ENCODE peak calls at places on chromosomes 4 and X, in four cellular contexts. J is K562, R is HepG2, A is HCT116. W is an unnamed sample.

GRCh38 chr4:20624783-20625364 is 75.4 kb upstream of the PACRGL start:
- DNase-seq in A (no peak), J (no peak), R (no peak), W (no peak)

GRCh38 chr4:160202802-160203201 is 1099.9 kb downstream of the RAPGEF2 start:
- DNase-seq in A (no peak), J (no peak), R (no peak), W (no peak)

GRCh38 chrX:14694631-14695030 is 165.3 kb downstream of the GLRA2 start:
- DNase-seq in R (no peak), J (no peak), A (no peak), W (no peak)

GRCh38 chr4:71520308-71520707 is 181.5 kb downstream of the SLC4A4 start:
- DNase-seq in A (no peak), J (no peak), R (no peak), W (no peak)

GRCh38 chr4:109128589-109128988 is 173.9 kb downstream of the COL25A1 start:
- DNase-seq in R (no peak), J (peak), A (no peak), W (no peak)

GRCh38 chrX:110944323-110944761 is 148.7 kb upstream of the CHRDL1 start:
- DNase-seq in A (no peak), R (no peak), J (no peak), W (peak)

GRCh38 chr4:13483142-13484044 is 747 bp downstream of the RAB28 start:
- DNase-seq in R (peak), A (peak), J (peak), W (peak)

GRCh38 chr4:101761405-101761804 is 29.1 kb upstream of the BANK1 start:
- DNase-seq in A (no peak), R (no peak), J (no peak), W (no peak)

GRCh38 chr4:101187837-101188236 is 159.5 kb downstream of the PPP3CA start:
- DNase-seq in J (no peak), R (no peak), A (no peak), W (no peak)

GRCh38 chrX:37357436-37357835 is 8.3 kb downstream of the PRRG1 start:
- DNase-seq in A (no peak), R (no peak), J (no peak), W (no peak)

GRCh38 chrX:37361596-37361995 is 12.4 kb downstream of the PRRG1 start:
- DNase-seq in R (no peak), J (no peak), A (no peak), W (no peak)
- H3K4me2 ChIP-seq in R (no peak), J (no peak), A (no peak), W (no peak)

GRCh38 chr4:169619518-169619957 is 840 bp upstream of the CLCN3 start:
- DNase-seq in J (peak), R (peak), A (peak), W (peak)

GRCh38 chr4:169619958-169620845 is at the start of gene CLCN3:
- DNase-seq in J (peak), A (peak), R (peak), W (peak)

GRCh38 chr4:169618986-169619385 is 1.4 kb upstream of the CLCN3 start:
- DNase-seq in J (no peak), R (no peak), A (no peak), W (no peak)

GRCh38 chr4:169621754-169622481 is 1.5 kb downstream of the CLCN3 start:
- DNase-seq in J (peak), A (no peak), R (peak), W (peak)

GRCh38 chr4:169620846-169621228 is 459 bp downstream of the CLCN3 start:
- DNase-seq in J (peak), R (peak), A (no peak), W (peak)
- TF ChIP-seq ELF1 in J (no peak), R (no peak), A (no peak), W (no peak)

GRCh38 chr4:142041788-142042187 is 405.4 kb downstream of the IL15 start:
- DNase-seq in A (no peak), J (no peak), R (no peak), W (no peak)

GRCh38 chr4:142040043-142040442 is 403.7 kb downstream of the IL15 start:
- DNase-seq in R (no peak), A (no peak), J (no peak), W (no peak)

GRCh38 chr4:142044271-142044670 is 407.9 kb downstream of the IL15 start:
- DNase-seq in J (no peak), A (no peak), R (no peak), W (no peak)

GRCh38 chr4:142045996-142046395 is 409.6 kb downstream of the IL15 start:
- DNase-seq in R (no peak), A (no peak), J (no peak), W (no peak)

GRCh38 chr4:142043509-142043908 is 407.1 kb downstream of the IL15 start:
- DNase-seq in A (no peak), R (no peak), J (no peak), W (no peak)
- H3K4me2 ChIP-seq in A (no peak), R (no peak), J (no peak), W (no peak)

GRCh38 chr4:98434816-98435215 is 173.6 kb downstream of the RAP1GDS1 start:
- DNase-seq in A (no peak), R (no peak), J (no peak), W (no peak)
- TF ChIP-seq ELF1 in A (no peak), R (no peak), J (no peak), W (no peak)

GRCh38 chrX:331772-332495 is 13.3 kb upstream of the GTPBP6 start:
- DNase-seq in R (no peak), A (no peak), J (no peak), W (no peak)

GRCh38 chrX:331145-331771 is 12.7 kb upstream of the GTPBP6 start:
- DNase-seq in J (no peak), R (no peak), A (no peak), W (peak)

GRCh38 chrX:329291-329910 is 10.8 kb upstream of the GTPBP6 start:
- DNase-seq in R (no peak), A (no peak), J (no peak), W (no peak)

GRCh38 chrX:332496-332860 is 13.9 kb upstream of the GTPBP6 start:
- DNase-seq in R (no peak), J (no peak), A (no peak), W (no peak)

DNA sequence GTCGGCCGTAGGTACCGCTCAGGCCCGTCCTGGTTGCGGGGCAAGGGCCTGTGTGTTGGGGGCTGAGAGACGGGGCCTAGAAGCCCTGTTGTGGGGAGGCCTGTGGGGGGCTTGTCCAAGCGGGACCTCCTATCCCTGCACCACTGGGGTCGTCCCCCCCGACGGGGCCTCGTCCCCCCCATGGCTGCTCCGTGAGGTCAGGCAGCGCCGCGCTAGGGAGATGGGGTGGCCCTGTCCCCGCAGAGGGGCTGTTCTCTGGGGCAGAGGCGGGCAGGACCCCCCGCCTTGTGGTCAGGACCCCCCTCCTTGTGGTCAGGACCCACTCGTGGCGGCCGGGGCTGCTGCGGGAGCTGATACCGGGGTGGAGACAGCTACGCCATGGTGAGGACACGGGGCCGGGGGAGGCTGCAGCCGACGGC is 12.1 kb upstream of the GTPBP6 start:
- DNase-seq in A (no peak), J (no peak), R (no peak), W (peak)
- H3K4me2 ChIP-seq in A (no peak), J (no peak), R (peak), W (no peak)